ENCODE peak calls at places on chromosomes 11 and 22, in seven cellular contexts. One of them, this sample, is unnamed.

GRCh38 chr11:59545179-59546020 is 34.1 kb downstream of the OR4D9 start:
- DNase-seq in stromal cell of bone marrow: no peak
- DNase-seq in Right ventricle myocardium inferior: no peak
- DNase-seq in activated CD4-positive, alpha-beta T cell treated with anti-CD3 and anti-CD28 coated beads for 24 hours: no peak
- DNase-seq in activated T-helper 1 cell treated with anti-CD3 and anti-CD28 coated beads, Interleukin-12 subunit alpha, Interleukin-12 subunit beta, Interleukin-2, Interleukin-4 antibody, amounts not matched to agents 30 ng/mL and 10 ng/mL and 1 ng/mL, durations not matched to agents 14 hours and 24 hours and 36 hours: no peak
- DNase-seq in GM10248: no peak
- DNase-seq in astrocyte of the spinal cord: peak; percentile 69
- DNase-seq in this sample: no peak

GRCh38 chr11:118007040-118007439 is 20.8 kb downstream of the IL10RA start:
- DNase-seq in stromal cell of bone marrow: no peak
- DNase-seq in Right ventricle myocardium inferior: no peak
- DNase-seq in activated CD4-positive, alpha-beta T cell treated with anti-CD3 and anti-CD28 coated beads for 24 hours: no peak
- DNase-seq in activated T-helper 1 cell treated with anti-CD3 and anti-CD28 coated beads, Interleukin-12 subunit alpha, Interleukin-12 subunit beta, Interleukin-2, Interleukin-4 antibody, amounts not matched to agents 30 ng/mL and 10 ng/mL and 1 ng/mL, durations not matched to agents 14 hours and 24 hours and 36 hours: no peak
- DNase-seq in GM10248: no peak
- DNase-seq in astrocyte of the spinal cord: no peak
- DNase-seq in this sample: no peak

GRCh38 chr11:116217006-116217405 is 555.8 kb downstream of the BUD13 start:
- DNase-seq in stromal cell of bone marrow: no peak
- DNase-seq in Right ventricle myocardium inferior: no peak
- DNase-seq in activated CD4-positive, alpha-beta T cell treated with anti-CD3 and anti-CD28 coated beads for 24 hours: peak; percentile 4
- DNase-seq in activated T-helper 1 cell treated with anti-CD3 and anti-CD28 coated beads, Interleukin-12 subunit alpha, Interleukin-12 subunit beta, Interleukin-2, Interleukin-4 antibody, amounts not matched to agents 30 ng/mL and 10 ng/mL and 1 ng/mL, durations not matched to agents 14 hours and 24 hours and 36 hours: peak; percentile 5
- DNase-seq in GM10248: no peak
- DNase-seq in astrocyte of the spinal cord: peak; percentile 39
- DNase-seq in this sample: peak; percentile 18

GRCh38 chr11:133948711-133949110 is 8.1 kb downstream of the IGSF9B start:
- DNase-seq in stromal cell of bone marrow: no peak
- DNase-seq in Right ventricle myocardium inferior: peak; percentile 3
- DNase-seq in activated CD4-positive, alpha-beta T cell treated with anti-CD3 and anti-CD28 coated beads for 24 hours: no peak
- DNase-seq in activated T-helper 1 cell treated with anti-CD3 and anti-CD28 coated beads, Interleukin-12 subunit alpha, Interleukin-12 subunit beta, Interleukin-2, Interleukin-4 antibody, amounts not matched to agents 30 ng/mL and 10 ng/mL and 1 ng/mL, durations not matched to agents 14 hours and 24 hours and 36 hours: no peak
- DNase-seq in GM10248: no peak
- DNase-seq in astrocyte of the spinal cord: no peak
- DNase-seq in this sample: no peak

GRCh38 chr11:119809346-119809745 is 80.3 kb upstream of the NECTIN1 start:
- DNase-seq in stromal cell of bone marrow: no peak
- DNase-seq in Right ventricle myocardium inferior: no peak
- DNase-seq in activated CD4-positive, alpha-beta T cell treated with anti-CD3 and anti-CD28 coated beads for 24 hours: no peak
- DNase-seq in activated T-helper 1 cell treated with anti-CD3 and anti-CD28 coated beads, Interleukin-12 subunit alpha, Interleukin-12 subunit beta, Interleukin-2, Interleukin-4 antibody, amounts not matched to agents 30 ng/mL and 10 ng/mL and 1 ng/mL, durations not matched to agents 14 hours and 24 hours and 36 hours: no peak
- DNase-seq in GM10248: no peak
- DNase-seq in astrocyte of the spinal cord: no peak
- DNase-seq in this sample: no peak

GRCh38 chr22:31079095-31079642 is 1.9 kb upstream of the SMTN start:
- DNase-seq in stromal cell of bone marrow: no peak
- DNase-seq in Right ventricle myocardium inferior: no peak
- DNase-seq in activated CD4-positive, alpha-beta T cell treated with anti-CD3 and anti-CD28 coated beads for 24 hours: no peak
- DNase-seq in activated T-helper 1 cell treated with anti-CD3 and anti-CD28 coated beads, Interleukin-12 subunit alpha, Interleukin-12 subunit beta, Interleukin-2, Interleukin-4 antibody, amounts not matched to agents 30 ng/mL and 10 ng/mL and 1 ng/mL, durations not matched to agents 14 hours and 24 hours and 36 hours: no peak
- DNase-seq in GM10248: no peak
- DNase-seq in astrocyte of the spinal cord: no peak
- DNase-seq in this sample: no peak

GRCh38 chr11:2266586-2267305 is 3.6 kb downstream of the ASCL2 start:
- DNase-seq in stromal cell of bone marrow: no peak
- DNase-seq in Right ventricle myocardium inferior: peak; percentile 60
- DNase-seq in activated CD4-positive, alpha-beta T cell treated with anti-CD3 and anti-CD28 coated beads for 24 hours: no peak
- DNase-seq in activated T-helper 1 cell treated with anti-CD3 and anti-CD28 coated beads, Interleukin-12 subunit alpha, Interleukin-12 subunit beta, Interleukin-2, Interleukin-4 antibody, amounts not matched to agents 30 ng/mL and 10 ng/mL and 1 ng/mL, durations not matched to agents 14 hours and 24 hours and 36 hours: no peak
- DNase-seq in GM10248: no peak
- DNase-seq in astrocyte of the spinal cord: no peak
- DNase-seq in this sample: no peak

GRCh38 chr11:119190531-119190930 is 5.3 kb downstream of the NHERF4 start:
- DNase-seq in stromal cell of bone marrow: no peak
- DNase-seq in Right ventricle myocardium inferior: no peak
- DNase-seq in activated CD4-positive, alpha-beta T cell treated with anti-CD3 and anti-CD28 coated beads for 24 hours: no peak
- DNase-seq in activated T-helper 1 cell treated with anti-CD3 and anti-CD28 coated beads, Interleukin-12 subunit alpha, Interleukin-12 subunit beta, Interleukin-2, Interleukin-4 antibody, amounts not matched to agents 30 ng/mL and 10 ng/mL and 1 ng/mL, durations not matched to agents 14 hours and 24 hours and 36 hours: no peak
- DNase-seq in GM10248: no peak
- DNase-seq in astrocyte of the spinal cord: no peak
- DNase-seq in this sample: no peak

This sample was measured in GM12865.